ENCODE peak calls at places on chromosomes 11 and 22, in eight cellular contexts. One of them, this sample, is unnamed.

GRCh38 chr11:35337136-35337918 is 82.0 kb downstream of the SLC1A2 start:
- DNase-seq in MM.1S: no peak
- DNase-seq in GM23248: peak
- DNase-seq in SK-N-SH: no peak
- DNase-seq in OCI-LY7: no peak
- DNase-seq in HCT116: peak
- DNase-seq in neural progenitor cell: no peak
- DNase-seq in GM23338: peak
- DNase-seq in this sample: peak

GRCh38 chr11:57343825-57344224 is 5.7 kb downstream of the P2RX3 start:
- DNase-seq in MM.1S: no peak
- DNase-seq in GM23248: no peak
- DNase-seq in SK-N-SH: no peak
- DNase-seq in OCI-LY7: no peak
- DNase-seq in HCT116: no peak
- DNase-seq in neural progenitor cell: no peak
- DNase-seq in GM23338: no peak
- DNase-seq in this sample: no peak

GRCh38 chr22:47146391-47146790 is 383.9 kb downstream of the TBC1D22A start:
- DNase-seq in MM.1S: no peak
- DNase-seq in GM23248: no peak
- DNase-seq in SK-N-SH: peak
- DNase-seq in OCI-LY7: no peak
- DNase-seq in HCT116: no peak
- DNase-seq in neural progenitor cell: no peak
- DNase-seq in GM23338: no peak
- DNase-seq in this sample: no peak

GRCh38 chr22:23501244-23501643 is 78.8 kb downstream of the IGLL1 start:
- DNase-seq in MM.1S: no peak
- DNase-seq in GM23248: no peak
- DNase-seq in SK-N-SH: no peak
- DNase-seq in OCI-LY7: no peak
- DNase-seq in HCT116: no peak
- DNase-seq in neural progenitor cell: no peak
- DNase-seq in GM23338: no peak
- DNase-seq in this sample: no peak

GRCh38 chr11:27440090-27440489 is 32.5 kb downstream of the LGR4 start:
- DNase-seq in MM.1S: no peak
- DNase-seq in GM23248: no peak
- DNase-seq in SK-N-SH: no peak
- DNase-seq in OCI-LY7: no peak
- DNase-seq in HCT116: no peak
- DNase-seq in neural progenitor cell: no peak
- DNase-seq in GM23338: no peak
- DNase-seq in this sample: no peak

GRCh38 chr11:2950825-2951224 is 21.6 kb upstream of the PHLDA2 start:
- DNase-seq in MM.1S: no peak
- DNase-seq in GM23248: no peak
- DNase-seq in SK-N-SH: no peak
- DNase-seq in OCI-LY7: no peak
- DNase-seq in HCT116: no peak
- DNase-seq in neural progenitor cell: no peak
- DNase-seq in GM23338: no peak
- DNase-seq in this sample: no peak

GRCh38 chr11:133197425-133197824 is 334.9 kb downstream of the OPCML start:
- DNase-seq in MM.1S: no peak
- DNase-seq in GM23248: no peak
- DNase-seq in SK-N-SH: no peak
- DNase-seq in OCI-LY7: no peak
- DNase-seq in HCT116: no peak
- DNase-seq in neural progenitor cell: no peak
- DNase-seq in GM23338: no peak
- DNase-seq in this sample: no peak

GRCh38 chr22:37024339-37025157 is 5.0 kb downstream of the MPST start:
- DNase-seq in MM.1S: no peak
- DNase-seq in GM23248: no peak
- DNase-seq in SK-N-SH: no peak
- DNase-seq in OCI-LY7: no peak
- DNase-seq in HCT116: no peak
- DNase-seq in neural progenitor cell: no peak
- DNase-seq in GM23338: no peak
- DNase-seq in this sample: no peak

GRCh38 chr22:49777569-49778250 is 50.0 kb downstream of the BRD1 start:
- DNase-seq in MM.1S: no peak
- DNase-seq in GM23248: no peak
- DNase-seq in SK-N-SH: no peak
- DNase-seq in OCI-LY7: no peak
- DNase-seq in HCT116: no peak
- DNase-seq in neural progenitor cell: no peak
- DNase-seq in GM23338: no peak
- DNase-seq in this sample: no peak

GRCh38 chr22:41841085-41841712 is 8.3 kb downstream of the SREBF2 start:
- DNase-seq in MM.1S: no peak
- DNase-seq in GM23248: no peak
- DNase-seq in SK-N-SH: no peak
- DNase-seq in OCI-LY7: no peak
- DNase-seq in HCT116: no peak
- DNase-seq in neural progenitor cell: no peak
- DNase-seq in GM23338: no peak
- DNase-seq in this sample: peak

GRCh38 chr22:38802671-38803121 is 8.8 kb upstream of the DNAL4 start:
- DNase-seq in MM.1S: no peak
- DNase-seq in GM23248: peak
- DNase-seq in SK-N-SH: no peak
- DNase-seq in OCI-LY7: no peak
- DNase-seq in HCT116: peak
- DNase-seq in neural progenitor cell: peak
- DNase-seq in GM23338: peak
- DNase-seq in this sample: peak

GRCh38 chr11:120810251-120810650 is 213.7 kb upstream of the TBCEL start:
- DNase-seq in MM.1S: no peak
- DNase-seq in GM23248: no peak
- DNase-seq in SK-N-SH: no peak
- DNase-seq in OCI-LY7: no peak
- DNase-seq in HCT116: no peak
- DNase-seq in neural progenitor cell: no peak
- DNase-seq in GM23338: no peak
- DNase-seq in this sample: no peak

GRCh38 chr11:64688534-64688982 is 34.4 kb downstream of the NRXN2 start:
- DNase-seq in MM.1S: peak
- DNase-seq in GM23248: peak
- DNase-seq in SK-N-SH: peak
- DNase-seq in OCI-LY7: peak
- DNase-seq in HCT116: peak
- DNase-seq in neural progenitor cell: peak
- DNase-seq in GM23338: peak
- DNase-seq in this sample: peak

GRCh38 chr11:92149996-92150395 is 74.6 kb upstream of the FAT3 start:
- DNase-seq in MM.1S: no peak
- DNase-seq in GM23248: peak
- DNase-seq in SK-N-SH: no peak
- DNase-seq in OCI-LY7: no peak
- DNase-seq in HCT116: no peak
- DNase-seq in neural progenitor cell: peak
- DNase-seq in GM23338: peak
- DNase-seq in this sample: peak
- TF ChIP-seq EZH2phosphoT487 in MM.1S: no peak
- TF ChIP-seq EZH2phosphoT487 in GM23248: no peak
- TF ChIP-seq EZH2phosphoT487 in SK-N-SH: no peak
- TF ChIP-seq EZH2phosphoT487 in OCI-LY7: no peak
- TF ChIP-seq EZH2phosphoT487 in HCT116: no peak
- TF ChIP-seq EZH2phosphoT487 in neural progenitor cell: no peak
- TF ChIP-seq EZH2phosphoT487 in GM23338: no peak
- TF ChIP-seq EZH2phosphoT487 in this sample: no peak

GRCh38 chr22:44025171-44026065 is 1.3 kb downstream of the PARVB start:
- DNase-seq in MM.1S: peak
- DNase-seq in GM23248: peak
- DNase-seq in SK-N-SH: no peak
- DNase-seq in OCI-LY7: peak
- DNase-seq in HCT116: no peak
- DNase-seq in neural progenitor cell: no peak
- DNase-seq in GM23338: peak
- DNase-seq in this sample: no peak
- H3K4me3 ChIP-seq in MM.1S: peak
- H3K4me3 ChIP-seq in GM23248: peak
- H3K4me3 ChIP-seq in SK-N-SH: peak
- H3K4me3 ChIP-seq in OCI-LY7: no peak
- H3K4me3 ChIP-seq in HCT116: peak
- H3K4me3 ChIP-seq in neural progenitor cell: no peak
- H3K4me3 ChIP-seq in GM23338: peak
- H3K4me3 ChIP-seq in this sample: peak

DNA sequence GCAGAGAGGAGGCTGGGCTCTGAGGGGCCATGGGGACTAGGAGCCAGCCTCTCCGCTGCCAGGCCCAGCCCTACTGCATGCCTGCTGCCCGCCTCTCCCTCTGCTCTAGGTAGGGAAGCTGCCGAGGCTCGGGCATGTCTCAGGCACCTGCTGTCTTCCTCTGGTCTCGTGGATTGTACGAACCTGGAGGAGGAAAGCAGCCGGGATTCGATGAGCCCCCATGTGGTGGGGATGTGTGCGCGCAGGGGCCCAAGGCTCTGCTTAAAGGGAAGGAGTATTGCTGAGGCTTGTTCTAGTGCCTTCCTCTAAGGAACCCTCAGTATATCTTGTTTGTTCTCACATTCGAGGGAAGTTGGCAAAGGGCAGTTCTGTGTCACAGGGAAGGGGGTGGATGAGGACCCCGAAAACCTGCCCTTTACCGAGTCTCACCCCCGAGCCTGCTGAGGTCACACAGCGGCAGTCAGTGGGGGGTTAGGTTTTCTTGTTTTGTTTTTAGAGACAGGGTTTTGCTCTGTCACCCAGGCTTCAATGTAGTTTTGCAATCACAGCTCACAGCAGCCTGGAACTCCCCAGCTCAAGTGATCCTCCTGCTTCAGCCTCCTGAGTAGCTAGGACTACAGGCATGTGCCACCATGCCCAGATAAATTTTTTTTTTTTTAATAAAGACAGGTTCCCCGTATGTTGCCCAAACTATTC is 21.3 kb downstream of the DAGLA start:
- DNase-seq in MM.1S: no peak
- DNase-seq in GM23248: no peak
- DNase-seq in SK-N-SH: peak
- DNase-seq in OCI-LY7: peak
- DNase-seq in HCT116: peak
- DNase-seq in neural progenitor cell: peak
- DNase-seq in GM23338: peak
- DNase-seq in this sample: peak
- TF ChIP-seq EZH2phosphoT487 in MM.1S: no peak
- TF ChIP-seq EZH2phosphoT487 in GM23248: no peak
- TF ChIP-seq EZH2phosphoT487 in SK-N-SH: no peak
- TF ChIP-seq EZH2phosphoT487 in OCI-LY7: no peak
- TF ChIP-seq EZH2phosphoT487 in HCT116: no peak
- TF ChIP-seq EZH2phosphoT487 in neural progenitor cell: no peak
- TF ChIP-seq EZH2phosphoT487 in GM23338: no peak
- TF ChIP-seq EZH2phosphoT487 in this sample: no peak

DNA sequence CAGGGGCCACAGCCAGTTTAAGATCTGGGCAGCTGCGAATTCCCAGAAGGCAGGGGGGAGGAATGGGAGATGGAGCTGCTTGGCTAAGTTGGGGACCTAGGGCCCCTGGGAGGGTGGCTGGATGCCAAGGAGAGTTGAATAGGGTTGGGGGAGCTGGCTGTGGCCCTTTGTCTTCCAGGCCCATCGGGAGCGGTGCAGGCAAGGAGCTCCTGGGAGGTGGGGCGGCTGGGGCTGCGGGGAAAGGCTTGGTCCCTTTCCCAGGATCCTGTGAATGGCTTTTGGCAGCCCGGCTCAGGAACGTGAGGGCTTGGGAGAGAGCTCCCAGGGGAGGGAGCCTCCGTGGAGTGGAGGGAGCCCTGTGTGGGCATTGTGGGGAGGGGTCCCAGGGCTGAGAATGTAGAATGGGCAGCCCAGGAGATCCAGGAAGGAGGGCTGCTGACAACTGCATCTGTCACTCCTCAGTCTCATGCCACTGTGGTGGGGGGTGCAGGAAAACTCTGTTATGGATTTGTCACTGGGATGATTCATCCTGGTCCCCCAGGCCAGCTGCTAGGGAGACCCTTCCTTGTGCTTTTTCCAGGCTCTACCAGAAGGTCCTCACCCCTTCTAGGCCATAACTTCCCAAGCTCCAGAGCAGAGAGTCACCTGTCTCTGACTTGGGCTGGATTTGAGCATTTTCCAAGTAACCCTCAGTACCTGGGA is 6.0 kb downstream of the FREY1 start:
- DNase-seq in MM.1S: no peak
- DNase-seq in GM23248: peak
- DNase-seq in SK-N-SH: peak
- DNase-seq in OCI-LY7: no peak
- DNase-seq in HCT116: no peak
- DNase-seq in neural progenitor cell: peak
- DNase-seq in GM23338: peak
- DNase-seq in this sample: no peak
- H3K4me3 ChIP-seq in MM.1S: no peak
- H3K4me3 ChIP-seq in GM23248: peak
- H3K4me3 ChIP-seq in SK-N-SH: peak
- H3K4me3 ChIP-seq in OCI-LY7: no peak
- H3K4me3 ChIP-seq in HCT116: peak
- H3K4me3 ChIP-seq in neural progenitor cell: peak
- H3K4me3 ChIP-seq in GM23338: peak
- H3K4me3 ChIP-seq in this sample: peak

GRCh38 chr22:48496226-48496845 is 1331.3 kb downstream of the BRD1 start:
- DNase-seq in MM.1S: no peak
- DNase-seq in GM23248: peak
- DNase-seq in SK-N-SH: no peak
- DNase-seq in OCI-LY7: no peak
- DNase-seq in HCT116: no peak
- DNase-seq in neural progenitor cell: no peak
- DNase-seq in GM23338: no peak
- DNase-seq in this sample: no peak
- TF ChIP-seq EZH2phosphoT487 in MM.1S: no peak
- TF ChIP-seq EZH2phosphoT487 in GM23248: no peak
- TF ChIP-seq EZH2phosphoT487 in SK-N-SH: no peak
- TF ChIP-seq EZH2phosphoT487 in OCI-LY7: no peak
- TF ChIP-seq EZH2phosphoT487 in HCT116: no peak
- TF ChIP-seq EZH2phosphoT487 in neural progenitor cell: no peak
- TF ChIP-seq EZH2phosphoT487 in GM23338: no peak
- TF ChIP-seq EZH2phosphoT487 in this sample: no peak

GRCh38 chr22:29154364-29155048 is 51.2 kb upstream of the EMID1 start:
- DNase-seq in MM.1S: peak
- DNase-seq in GM23248: peak
- DNase-seq in SK-N-SH: peak
- DNase-seq in OCI-LY7: peak
- DNase-seq in HCT116: peak
- DNase-seq in neural progenitor cell: peak
- DNase-seq in GM23338: peak
- DNase-seq in this sample: peak
- H3K4me3 ChIP-seq in MM.1S: peak
- H3K4me3 ChIP-seq in GM23248: no peak
- H3K4me3 ChIP-seq in SK-N-SH: peak
- H3K4me3 ChIP-seq in OCI-LY7: no peak
- H3K4me3 ChIP-seq in HCT116: peak
- H3K4me3 ChIP-seq in neural progenitor cell: no peak
- H3K4me3 ChIP-seq in GM23338: no peak
- H3K4me3 ChIP-seq in this sample: peak

This sample was measured in PC-3.